ENCODE peak calls at places on chromosome 17, in ten cellular contexts. J, Z, L, S, Y, E, A, V, D and R are unnamed samples.

GRCh38 chr17:74337834-74338500 is 11.9 kb downstream of the KIF19 start:
- DNase-seq in A (no peak), S (no peak), E (no peak), J (no peak), Z (no peak), V (no peak), D (no peak), L (no peak), Y (no peak), R (no peak)

GRCh38 chr17:3003401-3004149 is 59.8 kb downstream of the OR1D5 start:
- DNase-seq in Y (no peak), J (no peak), Z (no peak), D (peak), E (peak), L (no peak), A (no peak), V (no peak), S (no peak), R (no peak)

GRCh38 chr17:19538095-19539039 is 4.7 kb downstream of the SLC47A1 start:
- DNase-seq in L (no peak), Z (peak), Y (no peak), A (no peak), J (no peak), E (no peak), V (no peak), D (no peak), S (peak), R (no peak)

GRCh38 chr17:47862621-47863440 is 11.9 kb upstream of the SP6 start:
- DNase-seq in D (no peak), A (peak), V (peak), S (no peak), J (peak), L (no peak), E (no peak), Z (no peak), Y (peak), R (no peak)

GRCh38 chr17:50423553-50424159 is 2.4 kb upstream of the ACSF2 start:
- DNase-seq in E (no peak), Y (peak), S (peak), J (peak), V (peak), Z (peak), L (no peak), D (peak), A (no peak), R (no peak)

GRCh38 chr17:73119631-73120030 is 27.1 kb upstream of the SLC39A11 start:
- DNase-seq in Z (no peak), J (no peak), S (no peak), V (no peak), D (no peak), A (no peak), E (no peak), L (no peak), Y (peak), R (no peak)

GRCh38 chr17:7130626-7131467 is 16.2 kb upstream of the ASGR2 start:
- DNase-seq in D (no peak), L (no peak), J (no peak), A (no peak), S (no peak), E (no peak), V (no peak), Z (no peak), Y (no peak), R (no peak)

GRCh38 chr17:77225246-77225645 is 84.5 kb downstream of the SEC14L1 start:
- DNase-seq in L (no peak), Z (no peak), S (no peak), J (no peak), D (no peak), E (no peak), A (no peak), V (no peak), Y (no peak), R (no peak)

GRCh38 chr17:50269477-50270429 is 4.5 kb upstream of the TMEM92 start:
- DNase-seq in Y (peak), J (peak), E (peak), A (peak), Z (peak), S (peak), V (peak), L (peak), D (no peak), R (no peak)

GRCh38 chr17:1372618-1373017 is 27.4 kb downstream of the YWHAE start:
- DNase-seq in V (no peak), L (no peak), Y (no peak), A (no peak), Z (no peak), J (no peak), E (no peak), S (no peak), D (no peak), R (no peak)

GRCh38 chr17:77450742-77451270 is 310.0 kb downstream of the SEC14L1 start:
- DNase-seq in L (no peak), Y (no peak), A (no peak), V (no peak), J (no peak), E (no peak), Z (no peak), D (no peak), S (no peak), R (no peak)

GRCh38 chr17:21176996-21177395 is 37.0 kb downstream of the TMEM11 start:
- DNase-seq in Y (no peak), V (no peak), E (peak), J (no peak), S (no peak), L (no peak), Z (no peak), A (no peak), D (no peak), R (no peak)

GRCh38 chr17:1481736-1482135 is 10.8 kb downstream of the MYO1C start:
- DNase-seq in E (peak), Y (no peak), Z (no peak), J (no peak), D (no peak), S (no peak), V (no peak), L (no peak), A (no peak), R (no peak)

GRCh38 chr17:16463341-16464000 is 28.5 kb downstream of the LRRC75A start:
- DNase-seq in S (no peak), L (peak), A (no peak), D (no peak), V (no peak), Z (no peak), E (peak), Y (peak), J (peak), R (no peak)

GRCh38 chr17:74276561-74277009 is 2.6 kb downstream of the DNAI2 start:
- DNase-seq in E (no peak), S (peak), A (no peak), V (no peak), J (peak), L (no peak), Y (no peak), D (no peak), Z (no peak), R (no peak)

GRCh38 chr17:68437979-68438877 is 19.1 kb downstream of the WIPI1 start:
- DNase-seq in L (no peak), A (no peak), V (no peak), Y (peak), E (peak), Z (no peak), S (peak), J (peak), D (no peak), R (no peak)

GRCh38 chr17:42846594-42847280 is 2.4 kb downstream of the AOC2 start:
- DNase-seq in L (no peak), Z (no peak), E (no peak), J (peak), V (no peak), S (no peak), Y (no peak), A (no peak), D (no peak), R (no peak)

GRCh38 chr17:7217113-7217987 is 2.3 kb downstream of the DLG4 start:
- DNase-seq in L (no peak), V (no peak), E (peak), J (peak), Y (peak), Z (no peak), A (peak), D (no peak), S (peak), R (no peak)

GRCh38 chr17:73359987-73360410 is 48.2 kb upstream of the CDC42EP4 start:
- DNase-seq in Y (no peak), V (peak), E (peak), L (peak), A (no peak), S (no peak), D (peak), Z (peak), J (no peak), R (peak)

GRCh38 chr17:63546308-63547082 is 3.8 kb upstream of the DCAF7 start:
- DNase-seq in S (no peak), Z (no peak), A (no peak), D (no peak), Y (no peak), V (no peak), L (no peak), J (no peak), E (no peak), R (no peak)

GRCh38 chr17:80414508-80414802 is 512 bp upstream of the ENDOV start:
- DNase-seq in V (no peak), D (no peak), Z (no peak), Y (peak), E (no peak), A (no peak), L (peak), S (no peak), J (no peak), R (no peak)

GRCh38 chr17:30449480-30449879 is 27.7 kb upstream of the GOSR1 start:
- DNase-seq in E (no peak), A (no peak), J (peak), V (no peak), L (no peak), S (peak), Z (no peak), Y (peak), D (no peak), R (no peak)

GRCh38 chr17:14356043-14356637 is 55.3 kb downstream of the HS3ST3B1 start:
- DNase-seq in Z (no peak), Y (no peak), E (no peak), L (no peak), J (no peak), A (no peak), V (no peak), S (no peak), D (no peak), R (no peak)

GRCh38 chr17:15220785-15221184 is 44.3 kb downstream of the PMP22 start:
- DNase-seq in A (no peak), L (no peak), D (no peak), V (no peak), J (peak), S (no peak), E (no peak), Z (no peak), Y (no peak), R (no peak)

GRCh38 chr17:31510273-31511175 is 119.0 kb downstream of the RAB11FIP4 start:
- DNase-seq in D (no peak), S (no peak), Z (no peak), E (no peak), V (no peak), A (no peak), L (no peak), Y (peak), J (no peak), R (no peak)

GRCh38 chr17:11303773-11304394 is 62.9 kb downstream of the SHISA6 start:
- DNase-seq in Y (no peak), A (no peak), D (no peak), E (no peak), V (no peak), J (no peak), S (no peak), L (no peak), Z (no peak), R (no peak)

GRCh38 chr17:45771473-45771959 is 12.6 kb upstream of the CRHR1 start:
- DNase-seq in E (no peak), J (no peak), D (no peak), A (no peak), L (no peak), Z (no peak), Y (no peak), V (no peak), S (no peak), R (no peak)

GRCh38 chr17:55177159-55177913 is 87.4 kb upstream of the HLF start:
- DNase-seq in S (no peak), Z (no peak), Y (no peak), J (no peak), V (no peak), D (no peak), E (no peak), A (no peak), L (no peak), R (no peak)

GRCh38 chr17:28738680-28739384 is 5.0 kb upstream of the TRAF4 start:
- DNase-seq in A (no peak), E (no peak), D (no peak), J (no peak), Y (no peak), V (no peak), L (no peak), S (no peak), Z (no peak), R (no peak)

GRCh38 chr17:64401941-64402340 is 11.3 kb upstream of the PECAM1 start:
- DNase-seq in D (no peak), S (no peak), A (no peak), Z (no peak), V (no peak), J (no peak), L (no peak), E (no peak), Y (no peak), R (no peak)

GRCh38 chr17:38560503-38561318 is 45.0 kb downstream of the SRCIN1 start:
- DNase-seq in D (no peak), L (no peak), E (no peak), Z (no peak), V (no peak), Y (peak), A (no peak), J (peak), S (no peak), R (no peak)

GRCh38 chr17:80099291-80100034 is 1.9 kb upstream of the GAA start:
- DNase-seq in D (no peak), Z (no peak), E (no peak), J (no peak), Y (no peak), A (no peak), L (no peak), V (no peak), S (peak), R (no peak)

GRCh38 chr17:64448665-64449512 is at the start of gene MILR1:
- DNase-seq in S (peak), A (peak), L (no peak), J (peak), Z (no peak), V (peak), D (peak), Y (peak), E (no peak), R (no peak)

GRCh38 chr17:28948873-28949184 is 2.5 kb downstream of the PHF12 start:
- DNase-seq in E (no peak), S (no peak), A (peak), Y (peak), D (no peak), Z (no peak), L (no peak), V (no peak), J (no peak), R (no peak)

GRCh38 chr17:83128306-83129240 is 49.2 kb downstream of the METRNL start:
- DNase-seq in A (no peak), L (peak), S (no peak), V (no peak), Y (no peak), J (no peak), E (no peak), D (no peak), Z (no peak), R (no peak)

GRCh38 chr17:61149862-61150362 is 249.7 kb upstream of the TBX2 start:
- DNase-seq in D (no peak), L (no peak), J (no peak), V (no peak), S (no peak), Y (no peak), E (no peak), A (no peak), Z (no peak), R (no peak)

GRCh38 chr17:81391964-81392908 is 3.0 kb upstream of the BAHCC1 start:
- DNase-seq in L (peak), J (peak), Y (peak), E (no peak), D (no peak), Z (no peak), S (peak), V (no peak), A (no peak), R (no peak)

GRCh38 chr17:29140051-29140582 is 40.1 kb downstream of the MYO18A start:
- DNase-seq in E (peak), A (no peak), V (no peak), D (no peak), Z (no peak), J (peak), S (peak), L (peak), Y (peak), R (no peak)

GRCh38 chr17:81890447-81891302 is 711 bp downstream of the ALYREF start:
- DNase-seq in Y (no peak), S (no peak), L (no peak), Z (no peak), D (no peak), J (no peak), E (no peak), V (no peak), A (no peak), R (no peak)

GRCh38 chr17:8872036-8872704 is 4.7 kb upstream of the PIK3R6 start:
- DNase-seq in Z (no peak), J (no peak), L (no peak), V (no peak), A (no peak), E (no peak), Y (no peak), D (no peak), S (no peak), R (no peak)
- TF ChIP-seq CTCF in Z (no peak), J (no peak), L (no peak), V (no peak), A (no peak), E (no peak), Y (no peak), D (no peak), S (no peak), R (no peak)

DNA sequence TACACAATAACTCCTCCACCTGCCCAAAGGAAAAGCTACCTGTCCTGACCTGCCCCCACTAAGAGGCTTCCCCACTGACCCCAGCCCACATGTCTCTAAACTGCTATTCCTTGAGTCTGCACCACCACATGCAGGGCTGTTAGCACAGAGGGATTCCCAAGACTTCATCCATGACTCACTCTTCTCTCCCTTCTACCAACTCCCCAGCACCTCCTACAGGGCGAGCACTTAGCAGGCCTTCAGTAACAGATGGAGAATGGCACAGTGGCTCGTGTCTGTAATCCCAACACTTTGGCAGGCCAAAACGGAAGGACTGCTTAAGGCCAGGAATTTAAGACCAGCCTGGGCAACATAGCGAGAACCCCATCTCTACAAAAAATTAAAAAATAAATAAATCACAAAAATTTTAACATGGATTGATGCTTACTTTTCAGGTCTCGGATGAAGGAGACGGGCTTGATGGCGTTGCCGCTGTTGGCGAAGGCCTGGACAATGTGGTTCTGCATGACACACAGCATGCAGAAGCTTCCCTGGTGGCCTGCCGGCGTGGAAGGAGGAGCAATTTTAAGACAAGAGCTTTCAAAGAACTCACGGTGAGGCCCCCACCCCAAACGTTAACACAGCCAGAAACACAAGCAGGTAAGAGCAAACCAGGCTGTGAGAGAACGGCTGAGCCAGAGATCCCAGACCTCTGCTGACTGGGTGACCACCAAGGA is 12.0 kb downstream of the USP36 start:
- DNase-seq in E (no peak), A (peak), Z (no peak), Y (peak), L (no peak), J (peak), D (no peak), V (peak), S (no peak), R (no peak)
- TF ChIP-seq CTCF in E (no peak), A (peak), Z (no peak), Y (peak), L (no peak), J (peak), D (no peak), V (peak), S (no peak), R (no peak)

DNA sequence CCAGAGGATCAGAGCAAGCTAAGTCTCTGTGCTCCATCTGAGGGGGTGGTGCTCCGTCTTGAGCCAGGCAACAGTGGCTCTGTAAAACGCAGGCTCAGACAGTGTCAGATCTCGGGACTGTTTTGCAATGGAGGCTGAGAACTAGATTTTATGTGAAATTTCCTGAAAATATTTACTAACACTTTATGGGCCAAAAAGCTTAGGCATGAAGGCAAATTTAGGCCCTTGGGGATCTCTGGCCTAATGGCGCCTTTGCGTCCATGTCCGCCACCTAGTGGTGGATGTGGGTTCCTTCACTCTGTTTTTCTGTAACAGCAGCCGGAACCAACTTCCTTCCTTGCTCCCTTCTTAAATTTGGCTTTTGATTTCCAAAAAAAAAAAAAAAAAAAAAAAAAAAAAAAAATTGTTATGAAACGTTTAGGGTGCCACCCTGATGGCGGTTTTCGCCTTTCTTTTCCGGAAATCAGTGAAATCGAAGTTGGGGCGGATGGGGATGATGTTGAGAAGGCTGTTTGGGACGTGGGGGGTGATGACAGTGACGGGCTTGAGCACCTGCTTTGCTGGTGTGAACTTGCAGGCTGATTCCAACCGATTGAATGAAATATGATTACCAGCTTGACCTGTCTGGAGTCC is 14.0 kb upstream of the ELAC2 start:
- DNase-seq in S (peak), Y (peak), J (peak), D (no peak), L (no peak), V (peak), A (peak), E (peak), Z (no peak), R (peak)
- TF ChIP-seq CTCF in S (peak), Y (peak), J (peak), D (no peak), L (peak), V (peak), A (peak), E (no peak), Z (peak), R (peak)

GRCh38 chr17:41519501-41520224 is 973 bp upstream of the KRT15 start:
- DNase-seq in J (no peak), E (no peak), S (no peak), Y (no peak), Z (peak), L (peak), A (no peak), D (no peak), V (no peak), R (no peak)
- TF ChIP-seq CTCF in J (no peak), E (no peak), S (no peak), Y (no peak), Z (no peak), L (no peak), A (no peak), D (no peak), V (no peak), R (no peak)

DNA sequence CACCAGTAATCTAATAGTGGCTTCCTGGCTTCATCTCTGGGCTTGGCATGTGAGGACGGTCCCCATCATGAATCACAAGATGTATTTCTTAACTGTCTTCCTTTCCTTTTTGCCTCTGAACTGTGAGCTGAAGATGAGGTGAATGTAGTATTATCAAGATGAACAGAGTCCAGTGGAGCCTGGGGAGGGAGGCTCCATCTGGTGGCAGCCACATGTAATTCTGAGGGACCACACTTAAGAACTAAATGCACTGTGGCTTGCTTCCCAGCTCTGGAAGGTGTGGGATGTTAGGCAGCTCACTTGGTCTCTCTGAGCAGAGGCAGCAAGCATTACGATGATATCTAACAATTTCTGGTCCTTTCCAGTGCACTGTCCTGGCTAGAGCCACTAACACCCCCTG is 354.9 kb upstream of the ASIC2 start:
- DNase-seq in J (no peak), D (peak), Z (no peak), S (no peak), E (no peak), L (no peak), V (no peak), Y (peak), A (peak), R (no peak)
- TF ChIP-seq CTCF in J (peak), D (peak), Z (peak), S (no peak), E (no peak), L (peak), V (no peak), Y (peak), A (peak), R (peak)

GRCh38 chr17:5661486-5662125 is 77.3 kb upstream of the NLRP1 start:
- DNase-seq in E (no peak), Y (no peak), J (no peak), A (no peak), S (no peak), L (no peak), V (no peak), D (no peak), Z (no peak), R (no peak)
- TF ChIP-seq CTCF in E (no peak), Y (no peak), J (no peak), A (no peak), S (no peak), L (no peak), V (no peak), D (no peak), Z (no peak), R (no peak)

GRCh38 chr17:43949777-43950176 is 4.0 kb downstream of the PYY start:
- DNase-seq in Y (no peak), S (no peak), E (no peak), V (no peak), J (peak), L (no peak), D (no peak), A (no peak), Z (no peak), R (no peak)
- TF ChIP-seq CTCF in Y (no peak), S (no peak), E (no peak), V (peak), J (no peak), L (no peak), D (no peak), A (no peak), Z (peak), R (no peak)

GRCh38 chr17:65556910-65557348 is 4.5 kb downstream of the AXIN2 start:
- DNase-seq in S (no peak), D (no peak), V (no peak), A (no peak), Y (no peak), L (no peak), J (no peak), E (no peak), Z (no peak), R (no peak)
- TF ChIP-seq CTCF in S (no peak), D (no peak), V (no peak), A (no peak), Y (no peak), L (no peak), J (no peak), E (no peak), Z (no peak), R (no peak)